ENCODE peak calls at places on chromosomes 2 and 18, in five cellular contexts. R, P, O, M and B are unnamed samples.

GRCh38 chr2:104638162-104638561 is 215.8 kb upstream of the POU3F3 start:
- DNase-seq in R (no peak), P (no peak), O (no peak), M (no peak), B (no peak)

GRCh38 chr2:172964511-172964910 is 111.1 kb upstream of the MAP3K20 start:
- DNase-seq in R (no peak), P (no peak), O (no peak), M (peak; percentile 33), B (no peak)

GRCh38 chr2:239456940-239457339 is 56.1 kb upstream of the HDAC4 start:
- DNase-seq in R (no peak), P (no peak), O (no peak), M (no peak), B (no peak)

GRCh38 chr2:152466925-152467676 is 132.1 kb downstream of the FMNL2 start:
- DNase-seq in R (no peak), P (no peak), O (no peak), M (peak; percentile 44), B (no peak)

GRCh38 chr2:11388262-11389047 is 44.0 kb upstream of the ROCK2 start:
- DNase-seq in R (no peak), P (no peak), O (no peak), M (no peak), B (no peak)

GRCh38 chr2:66957677-66958076 is 439.5 kb upstream of the ETAA1 start:
- DNase-seq in R (no peak), P (no peak), O (no peak), M (no peak), B (no peak)

GRCh38 chr18:12637393-12637792 is 20.5 kb downstream of the SPIRE1 start:
- DNase-seq in R (no peak), P (no peak), O (no peak), M (peak; percentile 10), B (no peak)

GRCh38 chr18:73245345-73245744 is 377.6 kb upstream of the NETO1 start:
- DNase-seq in R (no peak), P (no peak), O (no peak), M (no peak), B (peak; percentile 77)

GRCh38 chr2:182103531-182103930 is 117.9 kb downstream of the PPP1R1C start:
- DNase-seq in R (peak; percentile 53), P (no peak), O (no peak), M (peak; percentile 4), B (no peak)

GRCh38 chr2:105990624-105991023 is 203.5 kb downstream of the UXS1 start:
- DNase-seq in R (no peak), P (no peak), O (no peak), M (no peak), B (no peak)

GRCh38 chr2:154623819-154624218 is 74.7 kb upstream of the KCNJ3 start:
- DNase-seq in R (peak; percentile 73), P (no peak), O (peak; percentile 56), M (peak; percentile 7), B (peak; percentile 82)

GRCh38 chr2:96848264-96848663 is 4.4 kb upstream of the ANKRD23 start:
- DNase-seq in R (peak; percentile 67), P (no peak), O (no peak), M (no peak), B (peak; percentile 41)

GRCh38 chr18:54209471-54210180 is 14.8 kb downstream of the MBD2 start:
- DNase-seq in R (no peak), P (no peak), O (no peak), M (peak; percentile 13), B (no peak)

GRCh38 chr2:240427729-240428128 is 7.7 kb upstream of the GPC1 start:
- DNase-seq in R (peak; percentile 0), P (no peak), O (no peak), M (no peak), B (no peak)

GRCh38 chr18:28123401-28124030 is 53.4 kb downstream of the CDH2 start:
- DNase-seq in R (no peak), P (no peak), O (no peak), M (no peak), B (no peak)

GRCh38 chr18:74644713-74645112 is 47.0 kb downstream of the ZNF407 start:
- DNase-seq in R (no peak), P (no peak), O (no peak), M (no peak), B (no peak)

GRCh38 chr2:47276061-47276460 is 121.0 kb upstream of the STPG4 start:
- DNase-seq in R (no peak), P (no peak), O (no peak), M (no peak), B (no peak)

GRCh38 chr18:62486290-62486964 is 36.4 kb upstream of the ZCCHC2 start:
- DNase-seq in R (no peak), P (no peak), O (peak; percentile 94), M (peak; percentile 36), B (peak; percentile 63)

GRCh38 chr2:239114119-239114581 is 266.3 kb downstream of the TWIST2 start:
- DNase-seq in R (no peak), P (no peak), O (no peak), M (peak; percentile 48), B (peak; percentile 66)

GRCh38 chr2:105518897-105519296 is 120.0 kb upstream of the FHL2 start:
- DNase-seq in R (no peak), P (no peak), O (no peak), M (no peak), B (no peak)

GRCh38 chr18:48838921-48839818 is 111.6 kb downstream of the SMAD7 start:
- DNase-seq in R (no peak), P (no peak), O (no peak), M (peak; percentile 76), B (no peak)

GRCh38 chr2:74290466-74291216 is 52.6 kb downstream of the SLC4A5 start:
- DNase-seq in R (no peak), P (peak; percentile 70), O (no peak), M (no peak), B (no peak)

GRCh38 chr18:47485221-47485797 is 233.8 kb upstream of the SKOR2 start:
- DNase-seq in R (no peak), P (no peak), O (no peak), M (no peak), B (peak; percentile 52)

GRCh38 chr2:88188741-88189140 is 18.6 kb downstream of the THNSL2 start:
- DNase-seq in R (no peak), P (no peak), O (no peak), M (peak; percentile 9), B (no peak)

DNA sequence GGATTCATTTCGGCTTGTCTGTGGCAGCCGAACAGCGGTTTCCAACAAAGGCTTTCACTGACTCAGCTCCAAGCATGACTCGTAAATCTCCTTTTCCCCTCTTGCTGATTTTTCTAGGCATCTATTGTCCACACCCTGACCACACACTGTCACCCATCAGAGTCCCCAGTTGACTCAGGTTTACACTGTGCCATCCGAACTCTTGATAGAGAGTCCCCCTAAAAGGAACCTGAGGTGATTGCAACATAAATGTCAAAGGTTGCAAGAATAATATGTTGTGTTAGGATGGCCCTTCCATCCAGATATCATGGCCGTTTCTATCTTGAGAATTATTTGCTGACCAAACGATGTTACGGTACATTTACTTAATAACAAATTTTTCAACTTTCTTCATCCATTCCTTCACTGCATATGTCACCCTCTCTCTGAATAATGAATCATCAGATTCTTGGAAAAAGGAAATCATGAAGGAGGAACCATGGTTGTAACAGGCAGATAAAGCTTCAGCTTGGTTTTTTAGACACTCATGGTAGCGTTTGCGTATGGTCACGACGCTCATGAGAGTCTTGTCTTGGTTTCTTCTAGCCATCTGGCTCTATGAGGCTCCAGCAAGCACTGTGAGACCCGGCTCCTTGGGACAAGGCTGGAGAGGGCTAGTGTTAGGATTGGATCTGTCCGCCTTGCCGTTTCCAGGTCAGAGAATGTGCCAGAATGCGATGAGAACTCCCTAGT is 72.1 kb downstream of the NPAS2 start:
- DNase-seq in R (no peak), P (no peak), O (peak; percentile 65), M (peak; percentile 77), B (no peak)
- H3K4me1 ChIP-seq in R (peaks cover 9% of the 10 kb centered on the region), P (no peaks in the 10 kb centered on the region), O (peaks cover 66% of the 10 kb centered on the region), M (peaks cover 4% of the 10 kb centered on the region), B (no peaks in the 10 kb centered on the region)

GRCh38 chr2:39436592-39437521 is at the start of gene MAP4K3:
- DNase-seq in R (peak; percentile 94), P (peak; percentile 80), O (peak; percentile 83), M (peak; percentile 93), B (peak; percentile 98)

GRCh38 chr2:39433586-39434195 is 3.4 kb downstream of the MAP4K3 start:
- DNase-seq in R (no peak), P (no peak), O (no peak), M (no peak), B (no peak)

GRCh38 chr2:39435974-39436591 is 1.0 kb downstream of the MAP4K3 start:
- DNase-seq in R (peak; percentile 63), P (no peak), O (no peak), M (peak; percentile 82), B (no peak)

GRCh38 chr2:39434233-39434897 is 2.7 kb downstream of the MAP4K3 start:
- DNase-seq in R (no peak), P (no peak), O (no peak), M (peak; percentile 44), B (no peak)

DNA sequence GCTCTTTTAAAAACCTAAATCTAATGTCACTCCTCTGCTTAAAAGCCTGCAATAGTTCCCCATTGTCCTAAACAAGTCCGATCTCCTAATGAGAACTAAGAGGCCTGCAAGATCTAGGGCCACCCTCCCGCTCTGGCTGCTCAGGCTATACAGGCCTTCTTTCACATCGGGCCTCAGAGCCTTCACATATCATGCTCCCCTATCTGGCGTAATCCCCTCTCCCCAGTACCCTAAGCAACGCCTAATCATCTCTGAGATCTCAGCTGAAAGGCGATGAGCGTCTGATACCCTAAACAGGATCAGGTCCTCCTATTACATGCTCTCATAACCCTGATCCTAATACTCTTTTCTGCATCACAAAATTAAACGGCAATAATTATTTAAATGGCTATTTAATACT is 1.8 kb downstream of the MAP4K3 start:
- DNase-seq in R (peak; percentile 51), P (no peak), O (no peak), M (peak; percentile 32), B (no peak)
- H3K27ac ChIP-seq in R (peak overlapping the region; percentile 98), P (no peak overlapping the region), O (no peak overlapping the region), M (peak overlapping the region; percentile 85), B (no peak overlapping the region)

DNA sequence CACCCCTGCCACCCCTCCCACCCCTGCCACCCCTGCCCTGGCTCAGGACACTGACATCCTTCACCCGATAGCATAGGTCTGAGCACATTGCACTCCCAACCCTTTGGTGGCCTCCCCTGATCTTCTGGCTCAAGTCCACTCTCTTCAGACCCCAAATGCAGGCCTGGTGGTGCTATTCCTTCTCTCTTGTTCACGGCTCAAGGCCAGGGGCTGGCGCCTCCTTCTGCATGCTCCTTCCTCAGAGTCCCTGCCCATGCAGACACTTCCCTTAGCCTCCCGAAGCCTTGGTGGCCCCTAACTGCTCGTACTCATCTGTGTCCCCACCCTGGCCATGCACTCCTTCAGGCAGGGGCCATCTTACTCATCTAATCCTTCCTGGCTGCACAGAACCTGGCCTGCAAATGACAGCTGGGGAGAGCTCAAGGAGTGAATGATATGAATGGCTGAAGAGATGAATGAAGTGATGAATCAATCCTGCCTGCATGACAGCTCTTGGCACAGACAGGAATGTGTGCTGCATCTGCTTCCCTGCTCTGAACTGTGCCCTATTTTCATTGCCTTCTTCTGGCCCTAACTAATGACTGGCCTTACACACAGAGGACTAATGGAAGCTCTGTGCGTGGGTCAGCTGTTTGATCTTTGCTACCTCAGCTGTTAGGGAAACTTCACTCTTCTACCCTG is 290.8 kb downstream of the DYSF start:
- DNase-seq in R (no peak), P (no peak), O (no peak), M (peak; percentile 37), B (no peak)
- H3K4me1 ChIP-seq in R (peaks cover 21% of the 10 kb centered on the region), P (no peaks in the 10 kb centered on the region), O (peaks cover 62% of the 10 kb centered on the region), M (peaks cover 13% of the 10 kb centered on the region), B (no peaks in the 10 kb centered on the region)

DNA sequence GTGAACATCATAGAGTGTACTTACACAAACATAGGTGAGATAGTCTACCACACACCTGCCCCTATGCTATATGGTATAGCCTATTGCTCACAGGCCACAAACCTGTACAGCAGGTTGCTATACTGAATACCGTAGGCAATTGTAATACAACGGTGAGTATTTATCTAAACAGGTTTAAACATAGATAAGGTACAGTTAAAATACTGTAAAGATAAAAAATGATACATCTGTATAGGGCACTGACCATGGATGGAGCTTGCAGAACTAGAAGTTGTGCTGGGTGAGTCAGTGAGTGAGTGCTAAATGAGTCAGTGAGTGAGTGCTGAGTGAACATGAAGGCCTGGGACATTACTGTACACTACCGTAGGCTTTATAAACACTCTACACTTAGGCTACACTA is 267.0 kb upstream of the HS6ST1 start:
- DNase-seq in R (no peak), P (no peak), O (no peak), M (peak; percentile 86), B (no peak)
- H3K27ac ChIP-seq in R (no peak overlapping the region), P (no peak overlapping the region), O (no peak overlapping the region), M (peak overlapping the region; percentile 77), B (no peak overlapping the region)